ENCODE peak calls at places on chromosome 3, in eight cellular contexts. One of them, this sample, is unnamed.

GRCh38 chr3:161295325-161295724 is 74.2 kb downstream of the NMD3 start:
- DNase-seq in EH: peak
- DNase-seq in activated CD8-positive, alpha-beta memory T cell treated with anti-CD3 and anti-CD28 coated beads, Interleukin-2, amount 50 U/mL, for 4 hours: no peak
- DNase-seq in stimulated activated CD4-positive, alpha-beta T cell treated with anti-CD3 and anti-CD28 coated beads, Interleukin-12 subunit alpha, Interleukin-12 subunit beta, amount 100 ng/mL, for 48 hours: no peak
- DNase-seq in endothelial cell: no peak
- DNase-seq in endodermal cell: no peak
- DNase-seq in thoracic aorta: no peak
- DNase-seq in aorta: no peak
- DNase-seq in this sample: no peak

GRCh38 chr3:59121346-59122144 is 71.7 kb upstream of the CFAP20DC start:
- DNase-seq in aorta: no peak
- DNase-seq in endodermal cell: peak
- DNase-seq in activated CD8-positive, alpha-beta memory T cell treated with anti-CD3 and anti-CD28 coated beads, Interleukin-2, amount 50 U/mL, for 4 hours: no peak
- DNase-seq in EH: no peak
- DNase-seq in stimulated activated CD4-positive, alpha-beta T cell treated with anti-CD3 and anti-CD28 coated beads, Interleukin-12 subunit alpha, Interleukin-12 subunit beta, amount 100 ng/mL, for 48 hours: no peak
- DNase-seq in endothelial cell: no peak
- DNase-seq in thoracic aorta: no peak
- DNase-seq in this sample: no peak

GRCh38 chr3:119301001-119301400 is 6.8 kb downstream of the ARHGAP31 start:
- DNase-seq in thoracic aorta: no peak
- DNase-seq in aorta: no peak
- DNase-seq in endodermal cell: no peak
- DNase-seq in activated CD8-positive, alpha-beta memory T cell treated with anti-CD3 and anti-CD28 coated beads, Interleukin-2, amount 50 U/mL, for 4 hours: no peak
- DNase-seq in EH: peak
- DNase-seq in stimulated activated CD4-positive, alpha-beta T cell treated with anti-CD3 and anti-CD28 coated beads, Interleukin-12 subunit alpha, Interleukin-12 subunit beta, amount 100 ng/mL, for 48 hours: no peak
- DNase-seq in endothelial cell: no peak
- DNase-seq in this sample: no peak

GRCh38 chr3:54882114-54882833 is 45.6 kb downstream of the LRTM1 start:
- DNase-seq in aorta: no peak
- DNase-seq in thoracic aorta: no peak
- DNase-seq in activated CD8-positive, alpha-beta memory T cell treated with anti-CD3 and anti-CD28 coated beads, Interleukin-2, amount 50 U/mL, for 4 hours: no peak
- DNase-seq in stimulated activated CD4-positive, alpha-beta T cell treated with anti-CD3 and anti-CD28 coated beads, Interleukin-12 subunit alpha, Interleukin-12 subunit beta, amount 100 ng/mL, for 48 hours: no peak
- DNase-seq in endothelial cell: no peak
- DNase-seq in endodermal cell: no peak
- DNase-seq in EH: peak
- DNase-seq in this sample: no peak

GRCh38 chr3:78858165-78858564 is 909.6 kb downstream of the ROBO1 start:
- DNase-seq in endodermal cell: no peak
- DNase-seq in activated CD8-positive, alpha-beta memory T cell treated with anti-CD3 and anti-CD28 coated beads, Interleukin-2, amount 50 U/mL, for 4 hours: no peak
- DNase-seq in thoracic aorta: no peak
- DNase-seq in EH: no peak
- DNase-seq in stimulated activated CD4-positive, alpha-beta T cell treated with anti-CD3 and anti-CD28 coated beads, Interleukin-12 subunit alpha, Interleukin-12 subunit beta, amount 100 ng/mL, for 48 hours: no peak
- DNase-seq in endothelial cell: no peak
- DNase-seq in aorta: no peak
- DNase-seq in this sample: no peak

GRCh38 chr3:162134571-162134970 is 638.0 kb downstream of the OTOL1 start:
- DNase-seq in endodermal cell: peak
- DNase-seq in thoracic aorta: no peak
- DNase-seq in stimulated activated CD4-positive, alpha-beta T cell treated with anti-CD3 and anti-CD28 coated beads, Interleukin-12 subunit alpha, Interleukin-12 subunit beta, amount 100 ng/mL, for 48 hours: no peak
- DNase-seq in aorta: no peak
- DNase-seq in EH: peak
- DNase-seq in endothelial cell: no peak
- DNase-seq in activated CD8-positive, alpha-beta memory T cell treated with anti-CD3 and anti-CD28 coated beads, Interleukin-2, amount 50 U/mL, for 4 hours: no peak
- DNase-seq in this sample: no peak

GRCh38 chr3:63413523-63413922 is 135.4 kb downstream of the SYNPR start:
- DNase-seq in thoracic aorta: no peak
- DNase-seq in activated CD8-positive, alpha-beta memory T cell treated with anti-CD3 and anti-CD28 coated beads, Interleukin-2, amount 50 U/mL, for 4 hours: no peak
- DNase-seq in EH: no peak
- DNase-seq in endothelial cell: no peak
- DNase-seq in aorta: no peak
- DNase-seq in endodermal cell: no peak
- DNase-seq in stimulated activated CD4-positive, alpha-beta T cell treated with anti-CD3 and anti-CD28 coated beads, Interleukin-12 subunit alpha, Interleukin-12 subunit beta, amount 100 ng/mL, for 48 hours: no peak
- DNase-seq in this sample: no peak

GRCh38 chr3:101588626-101589025 is 14.6 kb downstream of the PCNP start:
- DNase-seq in endothelial cell: no peak
- DNase-seq in endodermal cell: no peak
- DNase-seq in aorta: no peak
- DNase-seq in activated CD8-positive, alpha-beta memory T cell treated with anti-CD3 and anti-CD28 coated beads, Interleukin-2, amount 50 U/mL, for 4 hours: no peak
- DNase-seq in stimulated activated CD4-positive, alpha-beta T cell treated with anti-CD3 and anti-CD28 coated beads, Interleukin-12 subunit alpha, Interleukin-12 subunit beta, amount 100 ng/mL, for 48 hours: no peak
- DNase-seq in thoracic aorta: no peak
- DNase-seq in EH: no peak
- DNase-seq in this sample: no peak

GRCh38 chr3:126523745-126524428 is at the start of gene CHST13:
- DNase-seq in aorta: peak
- DNase-seq in EH: peak
- DNase-seq in thoracic aorta: no peak
- DNase-seq in endodermal cell: peak
- DNase-seq in stimulated activated CD4-positive, alpha-beta T cell treated with anti-CD3 and anti-CD28 coated beads, Interleukin-12 subunit alpha, Interleukin-12 subunit beta, amount 100 ng/mL, for 48 hours: no peak
- DNase-seq in activated CD8-positive, alpha-beta memory T cell treated with anti-CD3 and anti-CD28 coated beads, Interleukin-2, amount 50 U/mL, for 4 hours: no peak
- DNase-seq in endothelial cell: peak
- DNase-seq in this sample: no peak

GRCh38 chr3:98906230-98906629 is 4.7 kb upstream of the DCBLD2 start:
- DNase-seq in activated CD8-positive, alpha-beta memory T cell treated with anti-CD3 and anti-CD28 coated beads, Interleukin-2, amount 50 U/mL, for 4 hours: no peak
- DNase-seq in stimulated activated CD4-positive, alpha-beta T cell treated with anti-CD3 and anti-CD28 coated beads, Interleukin-12 subunit alpha, Interleukin-12 subunit beta, amount 100 ng/mL, for 48 hours: no peak
- DNase-seq in aorta: no peak
- DNase-seq in thoracic aorta: no peak
- DNase-seq in endodermal cell: no peak
- DNase-seq in endothelial cell: no peak
- DNase-seq in EH: peak
- DNase-seq in this sample: no peak

GRCh38 chr3:104596551-104596950 is 770.2 kb upstream of the ALCAM start:
- DNase-seq in activated CD8-positive, alpha-beta memory T cell treated with anti-CD3 and anti-CD28 coated beads, Interleukin-2, amount 50 U/mL, for 4 hours: no peak
- DNase-seq in endothelial cell: peak
- DNase-seq in aorta: no peak
- DNase-seq in stimulated activated CD4-positive, alpha-beta T cell treated with anti-CD3 and anti-CD28 coated beads, Interleukin-12 subunit alpha, Interleukin-12 subunit beta, amount 100 ng/mL, for 48 hours: no peak
- DNase-seq in EH: peak
- DNase-seq in thoracic aorta: no peak
- DNase-seq in endodermal cell: peak
- DNase-seq in this sample: no peak

GRCh38 chr3:102512734-102513518 is 78.1 kb downstream of the ZPLD1 start:
- DNase-seq in thoracic aorta: no peak
- DNase-seq in endodermal cell: no peak
- DNase-seq in EH: peak
- DNase-seq in endothelial cell: no peak
- DNase-seq in aorta: no peak
- DNase-seq in stimulated activated CD4-positive, alpha-beta T cell treated with anti-CD3 and anti-CD28 coated beads, Interleukin-12 subunit alpha, Interleukin-12 subunit beta, amount 100 ng/mL, for 48 hours: no peak
- DNase-seq in activated CD8-positive, alpha-beta memory T cell treated with anti-CD3 and anti-CD28 coated beads, Interleukin-2, amount 50 U/mL, for 4 hours: no peak
- DNase-seq in this sample: no peak

GRCh38 chr3:37183375-37183831 is 9.0 kb upstream of the LRRFIP2 start:
- DNase-seq in endodermal cell: no peak
- DNase-seq in aorta: no peak
- DNase-seq in stimulated activated CD4-positive, alpha-beta T cell treated with anti-CD3 and anti-CD28 coated beads, Interleukin-12 subunit alpha, Interleukin-12 subunit beta, amount 100 ng/mL, for 48 hours: no peak
- DNase-seq in EH: peak
- DNase-seq in activated CD8-positive, alpha-beta memory T cell treated with anti-CD3 and anti-CD28 coated beads, Interleukin-2, amount 50 U/mL, for 4 hours: no peak
- DNase-seq in endothelial cell: no peak
- DNase-seq in thoracic aorta: no peak
- DNase-seq in this sample: no peak

GRCh38 chr3:197463279-197463678 is 92.5 kb downstream of the BDH1 start:
- DNase-seq in endodermal cell: no peak
- DNase-seq in endothelial cell: no peak
- DNase-seq in EH: peak
- DNase-seq in thoracic aorta: no peak
- DNase-seq in stimulated activated CD4-positive, alpha-beta T cell treated with anti-CD3 and anti-CD28 coated beads, Interleukin-12 subunit alpha, Interleukin-12 subunit beta, amount 100 ng/mL, for 48 hours: no peak
- DNase-seq in aorta: no peak
- DNase-seq in activated CD8-positive, alpha-beta memory T cell treated with anti-CD3 and anti-CD28 coated beads, Interleukin-2, amount 50 U/mL, for 4 hours: no peak
- DNase-seq in this sample: no peak

GRCh38 chr3:123365450-123366143 is 83.3 kb downstream of the ADCY5 start:
- DNase-seq in endodermal cell: peak
- DNase-seq in EH: peak
- DNase-seq in aorta: no peak
- DNase-seq in activated CD8-positive, alpha-beta memory T cell treated with anti-CD3 and anti-CD28 coated beads, Interleukin-2, amount 50 U/mL, for 4 hours: no peak
- DNase-seq in stimulated activated CD4-positive, alpha-beta T cell treated with anti-CD3 and anti-CD28 coated beads, Interleukin-12 subunit alpha, Interleukin-12 subunit beta, amount 100 ng/mL, for 48 hours: no peak
- DNase-seq in endothelial cell: peak
- DNase-seq in thoracic aorta: no peak
- DNase-seq in this sample: no peak

GRCh38 chr3:69791111-69791510 is 51.8 kb downstream of the MITF start:
- DNase-seq in thoracic aorta: peak
- DNase-seq in endothelial cell: no peak
- DNase-seq in activated CD8-positive, alpha-beta memory T cell treated with anti-CD3 and anti-CD28 coated beads, Interleukin-2, amount 50 U/mL, for 4 hours: no peak
- DNase-seq in stimulated activated CD4-positive, alpha-beta T cell treated with anti-CD3 and anti-CD28 coated beads, Interleukin-12 subunit alpha, Interleukin-12 subunit beta, amount 100 ng/mL, for 48 hours: no peak
- DNase-seq in aorta: peak
- DNase-seq in endodermal cell: no peak
- DNase-seq in EH: peak
- DNase-seq in this sample: no peak

GRCh38 chr3:64255941-64256340 is 30.7 kb upstream of the PRICKLE2 start:
- DNase-seq in activated CD8-positive, alpha-beta memory T cell treated with anti-CD3 and anti-CD28 coated beads, Interleukin-2, amount 50 U/mL, for 4 hours: no peak
- DNase-seq in thoracic aorta: no peak
- DNase-seq in EH: no peak
- DNase-seq in stimulated activated CD4-positive, alpha-beta T cell treated with anti-CD3 and anti-CD28 coated beads, Interleukin-12 subunit alpha, Interleukin-12 subunit beta, amount 100 ng/mL, for 48 hours: no peak
- DNase-seq in endodermal cell: no peak
- DNase-seq in endothelial cell: no peak
- DNase-seq in aorta: no peak
- DNase-seq in this sample: no peak

GRCh38 chr3:194985031-194985578 is 285.9 kb downstream of the XXYLT1 start:
- DNase-seq in aorta: peak
- DNase-seq in stimulated activated CD4-positive, alpha-beta T cell treated with anti-CD3 and anti-CD28 coated beads, Interleukin-12 subunit alpha, Interleukin-12 subunit beta, amount 100 ng/mL, for 48 hours: no peak
- DNase-seq in thoracic aorta: no peak
- DNase-seq in endodermal cell: peak
- DNase-seq in endothelial cell: peak
- DNase-seq in EH: peak
- DNase-seq in activated CD8-positive, alpha-beta memory T cell treated with anti-CD3 and anti-CD28 coated beads, Interleukin-2, amount 50 U/mL, for 4 hours: no peak
- DNase-seq in this sample: no peak

GRCh38 chr3:180855364-180855763 is 57.1 kb upstream of the FXR1 start:
- DNase-seq in stimulated activated CD4-positive, alpha-beta T cell treated with anti-CD3 and anti-CD28 coated beads, Interleukin-12 subunit alpha, Interleukin-12 subunit beta, amount 100 ng/mL, for 48 hours: no peak
- DNase-seq in aorta: no peak
- DNase-seq in endodermal cell: peak
- DNase-seq in thoracic aorta: no peak
- DNase-seq in EH: no peak
- DNase-seq in activated CD8-positive, alpha-beta memory T cell treated with anti-CD3 and anti-CD28 coated beads, Interleukin-2, amount 50 U/mL, for 4 hours: no peak
- DNase-seq in endothelial cell: no peak
- DNase-seq in this sample: no peak

GRCh38 chr3:188269040-188269439 is 115.1 kb downstream of the LPP start:
- DNase-seq in aorta: no peak
- DNase-seq in endothelial cell: no peak
- DNase-seq in EH: no peak
- DNase-seq in thoracic aorta: no peak
- DNase-seq in stimulated activated CD4-positive, alpha-beta T cell treated with anti-CD3 and anti-CD28 coated beads, Interleukin-12 subunit alpha, Interleukin-12 subunit beta, amount 100 ng/mL, for 48 hours: no peak
- DNase-seq in activated CD8-positive, alpha-beta memory T cell treated with anti-CD3 and anti-CD28 coated beads, Interleukin-2, amount 50 U/mL, for 4 hours: no peak
- DNase-seq in endodermal cell: no peak
- DNase-seq in this sample: no peak

GRCh38 chr3:194691481-194692281 is 6.0 kb downstream of the FAM43A start:
- DNase-seq in EH: peak
- DNase-seq in endodermal cell: no peak
- DNase-seq in thoracic aorta: no peak
- DNase-seq in aorta: no peak
- DNase-seq in endothelial cell: no peak
- DNase-seq in activated CD8-positive, alpha-beta memory T cell treated with anti-CD3 and anti-CD28 coated beads, Interleukin-2, amount 50 U/mL, for 4 hours: no peak
- DNase-seq in stimulated activated CD4-positive, alpha-beta T cell treated with anti-CD3 and anti-CD28 coated beads, Interleukin-12 subunit alpha, Interleukin-12 subunit beta, amount 100 ng/mL, for 48 hours: no peak
- DNase-seq in this sample: no peak

GRCh38 chr3:125045965-125046364 is 9.8 kb downstream of the HEG1 start:
- DNase-seq in EH: peak
- DNase-seq in thoracic aorta: no peak
- DNase-seq in activated CD8-positive, alpha-beta memory T cell treated with anti-CD3 and anti-CD28 coated beads, Interleukin-2, amount 50 U/mL, for 4 hours: no peak
- DNase-seq in stimulated activated CD4-positive, alpha-beta T cell treated with anti-CD3 and anti-CD28 coated beads, Interleukin-12 subunit alpha, Interleukin-12 subunit beta, amount 100 ng/mL, for 48 hours: no peak
- DNase-seq in endothelial cell: no peak
- DNase-seq in endodermal cell: no peak
- DNase-seq in aorta: no peak
- DNase-seq in this sample: no peak

GRCh38 chr3:128274837-128275236 is 121.6 kb downstream of the EEFSEC start:
- DNase-seq in activated CD8-positive, alpha-beta memory T cell treated with anti-CD3 and anti-CD28 coated beads, Interleukin-2, amount 50 U/mL, for 4 hours: no peak
- DNase-seq in EH: peak
- DNase-seq in stimulated activated CD4-positive, alpha-beta T cell treated with anti-CD3 and anti-CD28 coated beads, Interleukin-12 subunit alpha, Interleukin-12 subunit beta, amount 100 ng/mL, for 48 hours: no peak
- DNase-seq in aorta: no peak
- DNase-seq in endodermal cell: peak
- DNase-seq in endothelial cell: no peak
- DNase-seq in thoracic aorta: no peak
- DNase-seq in this sample: no peak

GRCh38 chr3:66012711-66013110 is 26.0 kb downstream of the MAGI1 start:
- DNase-seq in activated CD8-positive, alpha-beta memory T cell treated with anti-CD3 and anti-CD28 coated beads, Interleukin-2, amount 50 U/mL, for 4 hours: no peak
- DNase-seq in thoracic aorta: no peak
- DNase-seq in aorta: no peak
- DNase-seq in EH: no peak
- DNase-seq in endodermal cell: no peak
- DNase-seq in stimulated activated CD4-positive, alpha-beta T cell treated with anti-CD3 and anti-CD28 coated beads, Interleukin-12 subunit alpha, Interleukin-12 subunit beta, amount 100 ng/mL, for 48 hours: no peak
- DNase-seq in endothelial cell: no peak
- DNase-seq in this sample: no peak

This sample was measured in stimulated activated naive CD8-positive, alpha-beta T cell treated with anti-CD3 and anti-CD28 coated beads, Interleukin-15, amount 100 ng/mL, for 72 hours.